ENCODE peak calls at places on chromosomes 13 and 19, in six cellular contexts. One of them, this sample, is unnamed. For H3K9me3, the result is how much of the 10 kb centered on the place peaks cover.

GRCh38 chr13:46403851-46404731 is 17.0 kb upstream of the RUBCNL start:
- DNase-seq in ovary: no peak
- DNase-seq in H1: no peak
- DNase-seq in left lung: no peak
- DNase-seq in CD4-positive, CD25-positive, alpha-beta regulatory T cell: no peak
- DNase-seq in AG04450: no peak
- DNase-seq in this sample: no peak

GRCh38 chr19:13917888-13918406 is 11.9 kb downstream of the CC2D1A start:
- DNase-seq in ovary: no peak
- DNase-seq in H1: no peak
- DNase-seq in left lung: no peak
- DNase-seq in CD4-positive, CD25-positive, alpha-beta regulatory T cell: no peak
- DNase-seq in AG04450: no peak
- DNase-seq in this sample: no peak

GRCh38 chr19:32373614-32374295 is 28.3 kb downstream of the ZNF507 start:
- DNase-seq in ovary: no peak
- DNase-seq in H1: no peak
- DNase-seq in left lung: no peak
- DNase-seq in CD4-positive, CD25-positive, alpha-beta regulatory T cell: no peak
- DNase-seq in AG04450: peak
- DNase-seq in this sample: no peak

GRCh38 chr19:47633996-47634395 is 25.1 kb downstream of the BICRA start:
- DNase-seq in ovary: no peak
- DNase-seq in H1: no peak
- DNase-seq in left lung: no peak
- DNase-seq in CD4-positive, CD25-positive, alpha-beta regulatory T cell: no peak
- DNase-seq in AG04450: no peak
- DNase-seq in this sample: no peak

GRCh38 chr13:111541752-111542529 is 221.5 kb downstream of the TEX29 start:
- DNase-seq in ovary: no peak
- DNase-seq in H1: no peak
- DNase-seq in left lung: peak
- DNase-seq in CD4-positive, CD25-positive, alpha-beta regulatory T cell: no peak
- DNase-seq in AG04450: no peak
- DNase-seq in this sample: no peak

GRCh38 chr19:35317464-35318043 is 11.4 kb upstream of the CD22 start:
- DNase-seq in ovary: no peak
- DNase-seq in H1: no peak
- DNase-seq in left lung: peak
- DNase-seq in CD4-positive, CD25-positive, alpha-beta regulatory T cell: no peak
- DNase-seq in AG04450: no peak
- DNase-seq in this sample: no peak

GRCh38 chr13:44819245-44819644 is 170.0 kb downstream of the NUFIP1 start:
- DNase-seq in ovary: no peak
- DNase-seq in H1: no peak
- DNase-seq in left lung: no peak
- DNase-seq in CD4-positive, CD25-positive, alpha-beta regulatory T cell: no peak
- DNase-seq in AG04450: peak
- DNase-seq in this sample: no peak

GRCh38 chr19:51022526-51022925 is 3.0 kb upstream of the KLK10 start:
- DNase-seq in ovary: no peak
- DNase-seq in H1: no peak
- DNase-seq in left lung: no peak
- DNase-seq in CD4-positive, CD25-positive, alpha-beta regulatory T cell: no peak
- DNase-seq in AG04450: no peak
- DNase-seq in this sample: no peak

GRCh38 chr19:41595890-41596280 is 19.9 kb downstream of the CEACAM21 start:
- DNase-seq in ovary: no peak
- DNase-seq in H1: no peak
- DNase-seq in left lung: no peak
- DNase-seq in CD4-positive, CD25-positive, alpha-beta regulatory T cell: no peak
- DNase-seq in AG04450: no peak
- DNase-seq in this sample: no peak

GRCh38 chr19:28523619-28524018 is 689.3 kb downstream of the UQCRFS1 start:
- DNase-seq in ovary: no peak
- DNase-seq in H1: no peak
- DNase-seq in left lung: no peak
- DNase-seq in CD4-positive, CD25-positive, alpha-beta regulatory T cell: no peak
- DNase-seq in AG04450: no peak
- DNase-seq in this sample: no peak

GRCh38 chr19:3387645-3388589 is 21.5 kb downstream of the NFIC start:
- DNase-seq in ovary: peak
- DNase-seq in H1: no peak
- DNase-seq in left lung: peak
- DNase-seq in CD4-positive, CD25-positive, alpha-beta regulatory T cell: no peak
- DNase-seq in AG04450: no peak
- DNase-seq in this sample: no peak

GRCh38 chr13:76029088-76029487 is 393.0 kb downstream of the LMO7 start:
- DNase-seq in ovary: no peak
- DNase-seq in H1: no peak
- DNase-seq in left lung: no peak
- DNase-seq in CD4-positive, CD25-positive, alpha-beta regulatory T cell: no peak
- DNase-seq in AG04450: no peak
- DNase-seq in this sample: no peak

GRCh38 chr13:102117175-102117830 is 284.5 kb downstream of the FGF14 start:
- DNase-seq in ovary: no peak
- DNase-seq in H1: no peak
- DNase-seq in left lung: no peak
- DNase-seq in CD4-positive, CD25-positive, alpha-beta regulatory T cell: no peak
- DNase-seq in AG04450: no peak
- DNase-seq in this sample: no peak

GRCh38 chr13:110628952-110629701 is 13.8 kb downstream of the NAXD start:
- DNase-seq in ovary: no peak
- DNase-seq in H1: no peak
- DNase-seq in left lung: peak
- DNase-seq in CD4-positive, CD25-positive, alpha-beta regulatory T cell: no peak
- DNase-seq in AG04450: no peak
- DNase-seq in this sample: no peak

GRCh38 chr19:46731584-46731983 is 14.3 kb upstream of the FKRP start:
- DNase-seq in ovary: no peak
- DNase-seq in H1: no peak
- DNase-seq in left lung: peak
- DNase-seq in CD4-positive, CD25-positive, alpha-beta regulatory T cell: no peak
- DNase-seq in AG04450: no peak
- DNase-seq in this sample: no peak

GRCh38 chr19:3699071-3699740 is 1.1 kb downstream of the PIP5K1C start:
- DNase-seq in ovary: no peak
- DNase-seq in H1: no peak
- DNase-seq in left lung: peak
- DNase-seq in CD4-positive, CD25-positive, alpha-beta regulatory T cell: no peak
- DNase-seq in AG04450: no peak
- DNase-seq in this sample: no peak

GRCh38 chr13:39385154-39385553 is 217.8 kb downstream of the LHFPL6 start:
- DNase-seq in ovary: no peak
- DNase-seq in H1: no peak
- DNase-seq in left lung: no peak
- DNase-seq in CD4-positive, CD25-positive, alpha-beta regulatory T cell: no peak
- DNase-seq in AG04450: no peak
- DNase-seq in this sample: no peak

GRCh38 chr13:64371461-64371860 is 2858.7 kb downstream of the PCDH9 start:
- DNase-seq in ovary: no peak
- DNase-seq in H1: no peak
- DNase-seq in left lung: no peak
- DNase-seq in CD4-positive, CD25-positive, alpha-beta regulatory T cell: no peak
- DNase-seq in AG04450: no peak
- DNase-seq in this sample: no peak

GRCh38 chr13:111281751-111282311 is 38.6 kb upstream of the TEX29 start:
- DNase-seq in ovary: no peak
- DNase-seq in H1: no peak
- DNase-seq in left lung: no peak
- DNase-seq in CD4-positive, CD25-positive, alpha-beta regulatory T cell: no peak
- DNase-seq in AG04450: peak
- DNase-seq in this sample: no peak

GRCh38 chr19:54364775-54365257 is at the start of gene LAIR1:
- DNase-seq in ovary: no peak
- DNase-seq in H1: no peak
- DNase-seq in left lung: peak
- DNase-seq in CD4-positive, CD25-positive, alpha-beta regulatory T cell: peak
- DNase-seq in AG04450: no peak
- DNase-seq in this sample: no peak

DNA sequence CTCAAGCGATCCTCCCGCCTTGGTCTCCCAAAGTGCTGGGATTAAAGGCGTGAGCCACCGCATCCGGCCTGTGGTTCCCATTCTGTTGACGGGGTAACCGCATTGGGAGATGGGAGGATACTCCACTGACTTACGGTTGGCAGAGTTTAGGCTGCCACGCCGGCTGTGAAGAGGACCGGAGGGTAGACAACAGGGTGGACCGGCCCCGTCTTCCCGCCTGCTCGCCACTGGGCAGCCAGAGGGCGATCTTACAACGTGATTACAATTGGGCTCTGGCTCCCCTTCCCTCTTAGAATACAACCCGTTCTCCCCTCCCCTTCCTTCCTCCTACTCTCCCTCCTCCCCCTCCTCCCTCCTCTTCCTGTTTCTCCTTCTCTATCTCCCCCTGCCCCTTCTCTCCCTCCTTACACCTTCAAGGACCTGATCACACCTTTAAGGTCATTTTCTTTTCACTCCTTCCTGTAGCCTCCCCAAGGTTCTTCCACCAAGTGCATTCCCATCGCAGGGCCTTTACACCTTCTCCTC is 957 bp upstream of the CCDC194 start:
- DNase-seq in ovary: peak
- DNase-seq in H1: peak
- DNase-seq in left lung: peak
- DNase-seq in CD4-positive, CD25-positive, alpha-beta regulatory T cell: peak
- DNase-seq in AG04450: no peak
- DNase-seq in this sample: no peak
- H3K9me3 ChIP-seq in ovary: under half
- H3K9me3 ChIP-seq in H1: under half
- H3K9me3 ChIP-seq in left lung: under half
- H3K9me3 ChIP-seq in CD4-positive, CD25-positive, alpha-beta regulatory T cell: under half
- H3K9me3 ChIP-seq in AG04450: under half
- H3K9me3 ChIP-seq in this sample: under half

GRCh38 chr19:55901369-55902079 is 30.6 kb downstream of the NLRP13 start:
- DNase-seq in ovary: no peak
- DNase-seq in H1: no peak
- DNase-seq in left lung: no peak
- DNase-seq in CD4-positive, CD25-positive, alpha-beta regulatory T cell: no peak
- DNase-seq in AG04450: no peak
- DNase-seq in this sample: no peak
- H3K9me3 ChIP-seq in ovary: under half
- H3K9me3 ChIP-seq in H1: half or more
- H3K9me3 ChIP-seq in left lung: under half
- H3K9me3 ChIP-seq in CD4-positive, CD25-positive, alpha-beta regulatory T cell: under half
- H3K9me3 ChIP-seq in AG04450: half or more
- H3K9me3 ChIP-seq in this sample: under half

DNA sequence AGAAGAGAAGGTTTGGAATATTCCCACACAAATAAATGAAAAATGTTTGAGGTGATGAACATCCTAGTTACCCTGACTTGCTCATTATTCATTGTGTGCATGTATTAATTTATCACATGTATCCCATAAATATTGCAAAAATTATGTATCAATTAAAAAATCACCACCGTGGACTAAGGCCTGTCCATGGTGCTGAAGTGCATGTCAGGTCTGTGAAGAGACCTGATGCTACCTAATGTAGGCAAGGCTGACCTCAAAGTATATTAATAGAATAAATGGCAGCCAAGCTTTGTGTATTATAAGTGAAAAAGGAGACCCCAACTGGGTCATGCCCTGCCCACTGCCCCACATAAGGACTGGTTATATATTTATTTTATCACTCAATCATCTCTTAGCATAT is 34.4 kb upstream of the ZNF835 start:
- DNase-seq in ovary: no peak
- DNase-seq in H1: no peak
- DNase-seq in left lung: no peak
- DNase-seq in CD4-positive, CD25-positive, alpha-beta regulatory T cell: no peak
- DNase-seq in AG04450: no peak
- DNase-seq in this sample: no peak
- H3K9me3 ChIP-seq in ovary: under half
- H3K9me3 ChIP-seq in H1: half or more
- H3K9me3 ChIP-seq in left lung: half or more
- H3K9me3 ChIP-seq in CD4-positive, CD25-positive, alpha-beta regulatory T cell: under half
- H3K9me3 ChIP-seq in AG04450: under half
- H3K9me3 ChIP-seq in this sample: under half

GRCh38 chr19:22331521-22331920 is 45.3 kb downstream of the ZNF729 start:
- DNase-seq in ovary: no peak
- DNase-seq in H1: no peak
- DNase-seq in left lung: no peak
- DNase-seq in CD4-positive, CD25-positive, alpha-beta regulatory T cell: no peak
- DNase-seq in AG04450: no peak
- DNase-seq in this sample: no peak

GRCh38 chr19:22335716-22336115 is 49.5 kb downstream of the ZNF729 start:
- DNase-seq in ovary: no peak
- DNase-seq in H1: no peak
- DNase-seq in left lung: no peak
- DNase-seq in CD4-positive, CD25-positive, alpha-beta regulatory T cell: no peak
- DNase-seq in AG04450: no peak
- DNase-seq in this sample: no peak

GRCh38 chr19:22327321-22327720 is 41.1 kb downstream of the ZNF729 start:
- DNase-seq in ovary: no peak
- DNase-seq in H1: no peak
- DNase-seq in left lung: no peak
- DNase-seq in CD4-positive, CD25-positive, alpha-beta regulatory T cell: no peak
- DNase-seq in AG04450: no peak
- DNase-seq in this sample: no peak

GRCh38 chr19:22332924-22333323 is 46.7 kb downstream of the ZNF729 start:
- DNase-seq in ovary: no peak
- DNase-seq in H1: no peak
- DNase-seq in left lung: no peak
- DNase-seq in CD4-positive, CD25-positive, alpha-beta regulatory T cell: no peak
- DNase-seq in AG04450: no peak
- DNase-seq in this sample: no peak
- H3K9me3 ChIP-seq in ovary: under half
- H3K9me3 ChIP-seq in H1: half or more
- H3K9me3 ChIP-seq in left lung: half or more
- H3K9me3 ChIP-seq in CD4-positive, CD25-positive, alpha-beta regulatory T cell: half or more
- H3K9me3 ChIP-seq in AG04450: under half
- H3K9me3 ChIP-seq in this sample: under half

GRCh38 chr19:21612403-21612872 is 107.0 kb downstream of the ZNF429 start:
- DNase-seq in ovary: no peak
- DNase-seq in H1: no peak
- DNase-seq in left lung: no peak
- DNase-seq in CD4-positive, CD25-positive, alpha-beta regulatory T cell: no peak
- DNase-seq in AG04450: no peak
- DNase-seq in this sample: no peak
- H3K9me3 ChIP-seq in ovary: under half
- H3K9me3 ChIP-seq in H1: under half
- H3K9me3 ChIP-seq in left lung: under half
- H3K9me3 ChIP-seq in CD4-positive, CD25-positive, alpha-beta regulatory T cell: under half
- H3K9me3 ChIP-seq in AG04450: under half
- H3K9me3 ChIP-seq in this sample: under half

DNA sequence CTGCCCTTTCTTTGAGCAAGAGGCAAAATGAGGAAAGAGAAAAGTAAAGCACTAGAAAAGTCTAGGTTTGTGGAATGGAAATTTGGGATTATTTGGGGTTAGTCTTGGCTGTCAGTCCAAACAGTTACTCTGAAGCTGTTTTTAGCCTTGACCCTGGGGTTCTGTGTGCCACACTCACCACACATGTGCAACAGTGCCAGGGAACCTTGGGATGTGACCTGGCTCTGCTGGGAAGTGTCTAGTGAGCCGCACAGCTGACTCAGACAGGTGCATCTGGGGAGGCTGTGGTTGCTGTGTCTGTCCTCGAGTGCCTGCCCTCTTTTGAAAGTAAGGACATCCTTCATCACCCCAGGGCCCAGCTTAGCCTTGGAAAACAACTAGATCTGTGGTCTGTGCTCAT is 15.8 kb downstream of the MICOS13 start:
- DNase-seq in ovary: no peak
- DNase-seq in H1: no peak
- DNase-seq in left lung: no peak
- DNase-seq in CD4-positive, CD25-positive, alpha-beta regulatory T cell: no peak
- DNase-seq in AG04450: no peak
- DNase-seq in this sample: no peak
- H3K9me3 ChIP-seq in ovary: under half
- H3K9me3 ChIP-seq in H1: under half
- H3K9me3 ChIP-seq in left lung: under half
- H3K9me3 ChIP-seq in CD4-positive, CD25-positive, alpha-beta regulatory T cell: under half
- H3K9me3 ChIP-seq in AG04450: under half
- H3K9me3 ChIP-seq in this sample: under half

This sample was measured in T-helper 17 cell.